ENCODE peak calls at places on chromosomes 16 and 17, in seven cellular contexts. Z is esophagus squamous epithelium; V is ovary; R is CD8-positive, alpha-beta memory T cell; B is fibroblast of lung; J is IMR-90; U is neural progenitor cell. X is an unnamed sample. For H3K9me3 and H3K27me3, the result is how much of the 10 kb centered on the place peaks cover.

GRCh38 chr16:84082110-84082509 is 34.6 kb downstream of the MBTPS1 start:
- DNase-seq in Z (no peak), V (no peak), R (no peak), B (no peak), J (no peak), U (no peak), X (no peak)

GRCh38 chr17:64778367-64779290 is 116.5 kb upstream of the SMURF2 start:
- DNase-seq in Z (no peak), V (no peak), R (peak), B (no peak), J (no peak), U (peak), X (no peak)

GRCh38 chr16:88282221-88283041 is 100.3 kb upstream of the ZNF469 start:
- DNase-seq in Z (no peak), V (no peak), R (no peak), B (peak), J (peak), U (no peak), X (no peak)

GRCh38 chr16:72210571-72210970 is 38.6 kb upstream of the PMFBP1 start:
- DNase-seq in Z (no peak), V (no peak), R (no peak), B (no peak), J (no peak), U (no peak), X (no peak)

GRCh38 chr17:48001187-48001586 is 30.3 kb downstream of the CDK5RAP3 start:
- DNase-seq in Z (no peak), V (no peak), R (no peak), B (no peak), J (peak), U (no peak), X (no peak)

GRCh38 chr17:2855063-2855600 is 58.9 kb downstream of the RAP1GAP2 start:
- DNase-seq in Z (no peak), V (no peak), R (no peak), B (no peak), J (peak), U (no peak), X (no peak)

GRCh38 chr16:9119795-9120194 is 28.4 kb downstream of the HAPSTR1 start:
- DNase-seq in Z (no peak), V (no peak), R (no peak), B (peak), J (peak), U (no peak), X (peak)

GRCh38 chr17:57455063-57455914 is 199.0 kb downstream of the MSI2 start:
- DNase-seq in Z (no peak), V (peak), R (peak), B (peak), J (peak), U (no peak), X (no peak)

GRCh38 chr17:27384261-27384701 is 72.0 kb upstream of the KSR1 start:
- DNase-seq in Z (no peak), V (no peak), R (no peak), B (peak), J (peak), U (no peak), X (peak)

GRCh38 chr16:48365030-48365600 is 20.1 kb downstream of the SIAH1 start:
- DNase-seq in Z (no peak), V (no peak), R (no peak), B (no peak), J (no peak), U (no peak), X (no peak)

GRCh38 chr17:7923290-7923628 is 6.4 kb downstream of the KCNAB3 start:
- DNase-seq in Z (no peak), V (no peak), R (no peak), B (no peak), J (no peak), U (no peak), X (no peak)

DNA sequence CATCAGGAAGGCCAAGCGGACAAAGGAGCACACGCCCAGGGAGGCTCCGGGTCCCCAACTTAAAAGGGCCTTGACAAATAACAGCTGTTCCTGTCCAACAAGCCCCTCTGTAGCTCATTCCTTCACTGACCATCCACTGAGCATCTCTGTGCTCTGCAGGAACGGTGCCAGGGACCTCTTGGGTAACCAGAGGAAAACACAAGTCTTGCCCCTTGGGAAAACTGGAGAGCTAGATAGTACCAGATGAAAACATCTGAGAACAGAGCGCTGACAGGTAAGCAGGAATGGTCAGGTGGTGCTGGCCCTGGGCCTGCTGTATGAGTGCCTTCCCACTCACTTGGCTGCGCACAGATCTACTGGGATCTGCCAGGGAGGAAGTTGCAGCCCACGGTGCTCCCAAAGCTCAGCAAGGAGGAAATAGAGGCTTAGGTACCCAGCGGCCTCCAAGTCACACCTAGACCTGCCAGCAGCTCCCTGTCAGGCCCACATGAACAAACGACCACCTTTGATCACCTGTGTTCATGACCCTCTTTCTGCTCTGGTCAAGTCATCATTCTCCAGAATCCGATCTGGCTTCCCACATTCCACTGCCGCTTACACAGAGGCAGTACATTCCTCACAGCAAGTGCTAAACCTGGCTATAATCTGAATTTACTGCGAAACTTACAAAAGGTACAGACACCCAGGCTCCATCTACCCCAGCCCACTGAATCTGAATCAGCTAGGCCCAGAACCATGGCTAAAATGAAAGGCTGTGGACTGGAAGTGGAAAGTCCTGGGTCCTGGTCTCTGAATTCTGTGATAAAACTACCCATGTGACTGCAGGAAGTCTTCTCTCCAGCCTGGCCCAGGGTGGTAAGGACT is 12.4 kb downstream of the DCAKD start:
- DNase-seq in Z (no peak), V (peak), R (no peak), B (no peak), J (no peak), U (no peak), X (no peak)
- H3K4me3 ChIP-seq in Z (no peak), V (no peak), R (no peak), B (no peak), J (no peak), U (no peak), X (no peak)

DNA sequence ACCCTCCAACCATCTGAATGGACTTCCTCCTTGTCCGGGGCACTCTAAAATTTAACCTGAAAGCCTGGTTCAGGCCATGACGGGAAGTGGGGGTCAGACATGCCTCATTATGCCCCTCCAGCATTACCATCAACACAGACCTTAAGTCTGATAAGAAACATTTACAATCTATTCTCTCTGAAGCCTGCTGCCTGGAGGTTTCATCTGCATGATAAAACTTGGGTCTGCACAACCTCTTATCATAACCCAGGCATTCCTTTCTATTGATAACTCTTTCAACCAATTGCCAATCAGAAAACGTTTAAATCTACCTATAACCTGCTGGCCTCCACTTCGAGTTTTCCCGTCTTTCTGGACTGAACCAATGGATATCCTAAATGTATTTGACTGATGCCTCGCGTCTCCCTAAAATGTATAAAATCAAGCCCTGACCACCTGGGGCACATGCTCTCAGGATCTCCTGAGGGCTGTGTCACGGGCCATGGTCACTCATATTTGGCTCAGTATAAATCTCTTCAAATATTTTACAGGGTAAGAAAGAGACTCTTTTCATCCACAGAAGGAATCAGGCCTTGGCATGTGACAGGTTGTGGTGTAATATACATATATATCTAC is 45.6 kb downstream of the LYRM1 start:
- DNase-seq in Z (no peak), V (no peak), R (no peak), B (no peak), J (no peak), U (no peak), X (no peak)
- H3K9me3 ChIP-seq in Z (under half), V (under half), R (under half), B (under half), J (under half), U (under half), X (under half)

DNA sequence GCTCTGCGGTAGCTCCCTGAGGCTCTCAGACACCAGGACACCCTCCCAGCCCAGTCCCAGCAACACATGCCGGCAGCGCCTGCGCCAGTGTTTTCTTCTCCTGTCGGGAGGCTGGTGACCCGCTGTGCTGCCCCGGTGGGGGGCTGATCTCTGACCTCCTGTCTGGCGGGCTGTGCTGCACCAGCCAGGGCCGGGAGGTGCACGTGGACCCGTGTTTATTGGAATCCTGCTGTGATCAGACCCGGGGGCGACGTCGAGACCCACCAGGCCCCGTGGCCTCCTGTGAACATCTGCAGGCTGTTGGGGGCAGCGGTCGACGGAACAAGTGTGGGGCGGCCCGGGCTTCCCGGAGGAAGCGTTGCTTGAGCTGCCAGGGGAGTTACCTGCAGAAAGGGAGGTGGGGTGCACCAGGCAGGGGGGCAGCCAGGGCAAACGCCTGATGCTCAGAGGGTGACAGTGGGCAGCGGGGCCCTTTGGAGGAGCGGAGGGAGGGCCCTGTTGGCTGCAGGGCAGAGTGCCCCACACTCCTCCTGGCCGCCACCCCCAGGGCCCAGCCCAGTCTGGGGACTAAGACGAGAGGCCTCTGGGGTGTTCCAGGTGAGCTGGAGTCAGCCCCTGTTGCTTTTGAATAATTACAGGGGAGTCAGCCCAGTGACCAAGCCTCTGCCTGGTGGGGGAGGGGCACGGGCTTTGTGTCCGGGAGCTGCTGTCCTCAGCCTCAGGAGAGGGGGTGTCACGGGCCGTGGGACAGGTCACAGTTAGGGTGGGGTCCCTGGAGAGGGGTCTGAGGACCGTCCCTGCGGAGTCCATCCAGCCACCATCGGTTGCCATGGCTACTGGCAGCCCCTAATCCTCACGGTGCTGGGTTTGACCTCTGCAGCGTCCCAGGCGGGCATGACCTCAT is 2.2 kb upstream of the SSTR5 start:
- DNase-seq in Z (no peak), V (no peak), R (no peak), B (no peak), J (no peak), U (peak), X (no peak)
- H3K27me3 ChIP-seq in Z (under half), V (under half), R (under half), B (under half), J (half or more), U (half or more), X (half or more)

DNA sequence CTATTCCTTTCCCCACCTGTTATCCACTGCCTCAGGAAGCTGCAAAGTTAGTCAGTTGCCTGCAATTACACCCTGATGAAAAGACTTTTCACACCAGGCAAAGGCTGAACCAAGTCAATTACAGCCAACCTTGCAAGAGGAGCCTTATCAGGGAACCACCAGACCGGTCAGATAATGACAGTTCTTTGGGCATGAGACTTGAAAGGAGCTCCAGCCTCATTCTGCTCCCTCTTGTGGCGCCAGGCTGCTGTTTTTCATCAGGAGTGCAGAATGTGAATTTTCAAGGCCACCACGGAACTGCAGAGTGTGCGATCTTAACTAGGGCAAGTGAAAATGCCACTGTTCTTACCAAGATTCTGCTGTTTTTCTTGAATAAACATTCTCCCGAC is 22.5 kb downstream of the DNAI2 start:
- DNase-seq in Z (no peak), V (peak), R (peak), B (peak), J (peak), U (peak), X (peak)
- H3K4me3 ChIP-seq in Z (no peak), V (no peak), R (no peak), B (no peak), J (no peak), U (no peak), X (no peak)

GRCh38 chr16:75175074-75175473 is 26.8 kb downstream of the ZFP1 start:
- DNase-seq in Z (no peak), V (no peak), R (no peak), B (no peak), J (no peak), U (no peak), X (no peak)
- H3K9me3 ChIP-seq in Z (under half), V (under half), R (under half), B (under half), J (half or more), U (under half), X (under half)

GRCh38 chr17:81802048-81802758 is 1.7 kb upstream of the GCGR start:
- DNase-seq in Z (no peak), V (no peak), R (no peak), B (no peak), J (no peak), U (no peak), X (no peak)
- H3K27me3 ChIP-seq in Z (under half), V (under half), R (under half), B (under half), J (half or more), U (half or more), X (half or more)

GRCh38 chr16:82262244-82262643 is 92.2 kb upstream of the MPHOSPH6 start:
- DNase-seq in Z (no peak), V (no peak), R (no peak), B (no peak), J (no peak), U (no peak), X (no peak)

GRCh38 chr16:82260212-82260795 is 90.3 kb upstream of the MPHOSPH6 start:
- DNase-seq in Z (no peak), V (no peak), R (no peak), B (no peak), J (no peak), U (no peak), X (no peak)

GRCh38 chr16:82264781-82265180 is 94.8 kb upstream of the MPHOSPH6 start:
- DNase-seq in Z (no peak), V (no peak), R (no peak), B (no peak), J (no peak), U (no peak), X (no peak)

GRCh38 chr16:82265809-82266208 is 95.8 kb upstream of the MPHOSPH6 start:
- DNase-seq in Z (no peak), V (no peak), R (no peak), B (no peak), J (no peak), U (no peak), X (no peak)

GRCh38 chr16:82263456-82264159 is 93.6 kb upstream of the MPHOSPH6 start:
- DNase-seq in Z (no peak), V (peak), R (peak), B (peak), J (peak), U (peak), X (peak)
- H3K4me3 ChIP-seq in Z (no peak), V (no peak), R (no peak), B (no peak), J (no peak), U (no peak), X (no peak)

DNA sequence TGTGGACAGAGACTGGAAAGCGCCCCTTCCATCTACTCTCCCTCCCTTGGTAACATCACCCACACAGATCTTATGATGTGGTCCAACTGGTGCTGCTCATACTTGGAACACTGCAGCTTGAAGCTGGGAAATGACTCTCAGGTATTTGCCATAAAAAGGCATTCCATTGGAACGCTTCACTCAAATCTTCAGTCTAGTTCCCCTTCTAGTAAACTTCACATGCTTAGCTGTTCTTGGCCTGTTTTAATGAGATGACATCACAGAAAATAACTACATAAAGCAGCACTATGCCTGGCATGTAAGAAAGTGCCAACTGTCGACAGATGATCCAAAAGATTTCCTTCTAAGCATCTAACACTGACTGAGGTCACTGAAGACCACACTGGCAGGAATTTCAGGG is 9.3 kb downstream of the ZNF263 start:
- DNase-seq in Z (no peak), V (no peak), R (no peak), B (no peak), J (peak), U (no peak), X (peak)
- H3K9me3 ChIP-seq in Z (half or more), V (under half), R (half or more), B (under half), J (half or more), U (under half), X (half or more)

X was measured in MG63.